ENCODE peak calls at places on chromosomes 3 and 15, in ten cellular contexts. One of them, this sample, is unnamed.

GRCh38 chr15:59255647-59256380 is 49.2 kb downstream of the LDHAL6B start:
- DNase-seq in osteocyte: no peak
- DNase-seq in activated naive CD4-positive, alpha-beta T cell: no peak
- DNase-seq in psoas muscle: no peak
- DNase-seq in astrocyte: peak
- DNase-seq in NCI-H1092: no peak
- DNase-seq in mesendoderm: no peak
- DNase-seq in left kidney: no peak
- DNase-seq in non-pigmented ciliary epithelial cell: peak
- DNase-seq in RWPE1: no peak
- DNase-seq in this sample: no peak

GRCh38 chr15:85164841-85165466 is 183.3 kb downstream of the PDE8A start:
- DNase-seq in osteocyte: no peak
- DNase-seq in activated naive CD4-positive, alpha-beta T cell: no peak
- DNase-seq in psoas muscle: no peak
- DNase-seq in astrocyte: no peak
- DNase-seq in NCI-H1092: no peak
- DNase-seq in mesendoderm: no peak
- DNase-seq in left kidney: no peak
- DNase-seq in non-pigmented ciliary epithelial cell: no peak
- DNase-seq in RWPE1: no peak
- DNase-seq in this sample: no peak

GRCh38 chr15:54803139-54803808 is 393.5 kb downstream of the RSL24D1 start:
- DNase-seq in osteocyte: no peak
- DNase-seq in activated naive CD4-positive, alpha-beta T cell: no peak
- DNase-seq in psoas muscle: no peak
- DNase-seq in astrocyte: no peak
- DNase-seq in NCI-H1092: no peak
- DNase-seq in mesendoderm: peak
- DNase-seq in left kidney: peak
- DNase-seq in non-pigmented ciliary epithelial cell: peak
- DNase-seq in RWPE1: no peak
- DNase-seq in this sample: no peak

GRCh38 chr15:37984368-37984767 is 49.9 kb downstream of the TMCO5A start:
- DNase-seq in osteocyte: no peak
- DNase-seq in activated naive CD4-positive, alpha-beta T cell: no peak
- DNase-seq in psoas muscle: no peak
- DNase-seq in astrocyte: no peak
- DNase-seq in NCI-H1092: no peak
- DNase-seq in mesendoderm: no peak
- DNase-seq in left kidney: no peak
- DNase-seq in non-pigmented ciliary epithelial cell: no peak
- DNase-seq in RWPE1: no peak
- DNase-seq in this sample: no peak

GRCh38 chr15:51776952-51777574 is 25.7 kb downstream of the TMOD2 start:
- DNase-seq in osteocyte: no peak
- DNase-seq in activated naive CD4-positive, alpha-beta T cell: no peak
- DNase-seq in psoas muscle: no peak
- DNase-seq in astrocyte: peak
- DNase-seq in NCI-H1092: peak
- DNase-seq in mesendoderm: peak
- DNase-seq in left kidney: peak
- DNase-seq in non-pigmented ciliary epithelial cell: no peak
- DNase-seq in RWPE1: peak
- DNase-seq in this sample: peak

GRCh38 chr3:158974905-158975304 is 173.1 kb downstream of the MFSD1 start:
- DNase-seq in osteocyte: no peak
- DNase-seq in activated naive CD4-positive, alpha-beta T cell: no peak
- DNase-seq in psoas muscle: no peak
- DNase-seq in astrocyte: no peak
- DNase-seq in NCI-H1092: no peak
- DNase-seq in mesendoderm: peak
- DNase-seq in left kidney: no peak
- DNase-seq in non-pigmented ciliary epithelial cell: no peak
- DNase-seq in RWPE1: no peak
- DNase-seq in this sample: no peak

GRCh38 chr3:129699635-129700034 is 93.2 kb upstream of the PLXND1 start:
- DNase-seq in osteocyte: no peak
- DNase-seq in activated naive CD4-positive, alpha-beta T cell: no peak
- DNase-seq in psoas muscle: no peak
- DNase-seq in astrocyte: no peak
- DNase-seq in NCI-H1092: no peak
- DNase-seq in mesendoderm: peak
- DNase-seq in left kidney: no peak
- DNase-seq in non-pigmented ciliary epithelial cell: no peak
- DNase-seq in RWPE1: no peak
- DNase-seq in this sample: no peak

GRCh38 chr3:151085227-151085888 is at the start of gene MED12L:
- DNase-seq in osteocyte: peak
- DNase-seq in activated naive CD4-positive, alpha-beta T cell: no peak
- DNase-seq in psoas muscle: peak
- DNase-seq in astrocyte: peak
- DNase-seq in NCI-H1092: peak
- DNase-seq in mesendoderm: peak
- DNase-seq in left kidney: peak
- DNase-seq in non-pigmented ciliary epithelial cell: peak
- DNase-seq in RWPE1: peak
- DNase-seq in this sample: peak

GRCh38 chr3:71987828-71988227 is 202.9 kb upstream of the PROK2 start:
- DNase-seq in osteocyte: no peak
- DNase-seq in activated naive CD4-positive, alpha-beta T cell: no peak
- DNase-seq in psoas muscle: no peak
- DNase-seq in astrocyte: no peak
- DNase-seq in NCI-H1092: no peak
- DNase-seq in mesendoderm: peak
- DNase-seq in left kidney: peak
- DNase-seq in non-pigmented ciliary epithelial cell: no peak
- DNase-seq in RWPE1: no peak
- DNase-seq in this sample: no peak

GRCh38 chr3:183513046-183513706 is 42.3 kb downstream of the KLHL6 start:
- DNase-seq in osteocyte: no peak
- DNase-seq in activated naive CD4-positive, alpha-beta T cell: no peak
- DNase-seq in psoas muscle: no peak
- DNase-seq in astrocyte: no peak
- DNase-seq in NCI-H1092: no peak
- DNase-seq in mesendoderm: no peak
- DNase-seq in left kidney: peak
- DNase-seq in non-pigmented ciliary epithelial cell: no peak
- DNase-seq in RWPE1: no peak
- DNase-seq in this sample: no peak

GRCh38 chr3:125022186-125022585 is 33.6 kb downstream of the HEG1 start:
- DNase-seq in osteocyte: no peak
- DNase-seq in activated naive CD4-positive, alpha-beta T cell: no peak
- DNase-seq in psoas muscle: no peak
- DNase-seq in astrocyte: no peak
- DNase-seq in NCI-H1092: no peak
- DNase-seq in mesendoderm: no peak
- DNase-seq in left kidney: no peak
- DNase-seq in non-pigmented ciliary epithelial cell: no peak
- DNase-seq in RWPE1: no peak
- DNase-seq in this sample: no peak

GRCh38 chr3:186640473-186640818 is 247 bp downstream of the FETUB start:
- DNase-seq in osteocyte: peak
- DNase-seq in activated naive CD4-positive, alpha-beta T cell: no peak
- DNase-seq in psoas muscle: peak
- DNase-seq in astrocyte: peak
- DNase-seq in NCI-H1092: no peak
- DNase-seq in mesendoderm: no peak
- DNase-seq in left kidney: no peak
- DNase-seq in non-pigmented ciliary epithelial cell: no peak
- DNase-seq in RWPE1: peak
- DNase-seq in this sample: no peak

GRCh38 chr3:194250104-194251002 is 100.8 kb downstream of the CPN2 start:
- DNase-seq in osteocyte: peak
- DNase-seq in activated naive CD4-positive, alpha-beta T cell: no peak
- DNase-seq in psoas muscle: peak
- DNase-seq in astrocyte: peak
- DNase-seq in NCI-H1092: peak
- DNase-seq in mesendoderm: no peak
- DNase-seq in left kidney: peak
- DNase-seq in non-pigmented ciliary epithelial cell: no peak
- DNase-seq in RWPE1: no peak
- DNase-seq in this sample: peak

GRCh38 chr3:174193559-174193958 is 665.6 kb upstream of the NAALADL2 start:
- DNase-seq in osteocyte: no peak
- DNase-seq in activated naive CD4-positive, alpha-beta T cell: no peak
- DNase-seq in psoas muscle: no peak
- DNase-seq in astrocyte: no peak
- DNase-seq in NCI-H1092: no peak
- DNase-seq in mesendoderm: no peak
- DNase-seq in left kidney: no peak
- DNase-seq in non-pigmented ciliary epithelial cell: no peak
- DNase-seq in RWPE1: no peak
- DNase-seq in this sample: no peak

GRCh38 chr3:37338500-37338899 is 164.1 kb upstream of the LRRFIP2 start:
- DNase-seq in osteocyte: no peak
- DNase-seq in activated naive CD4-positive, alpha-beta T cell: no peak
- DNase-seq in psoas muscle: no peak
- DNase-seq in astrocyte: no peak
- DNase-seq in NCI-H1092: no peak
- DNase-seq in mesendoderm: no peak
- DNase-seq in left kidney: no peak
- DNase-seq in non-pigmented ciliary epithelial cell: no peak
- DNase-seq in RWPE1: no peak
- DNase-seq in this sample: no peak

GRCh38 chr15:80585544-80586018 is 109.5 kb upstream of the ABHD17C start:
- DNase-seq in osteocyte: no peak
- DNase-seq in activated naive CD4-positive, alpha-beta T cell: no peak
- DNase-seq in psoas muscle: no peak
- DNase-seq in astrocyte: no peak
- DNase-seq in NCI-H1092: no peak
- DNase-seq in mesendoderm: peak
- DNase-seq in left kidney: no peak
- DNase-seq in non-pigmented ciliary epithelial cell: no peak
- DNase-seq in RWPE1: peak
- DNase-seq in this sample: no peak

GRCh38 chr3:23219117-23219516 is 16.0 kb downstream of the UBE2E2 start:
- DNase-seq in osteocyte: no peak
- DNase-seq in activated naive CD4-positive, alpha-beta T cell: no peak
- DNase-seq in psoas muscle: no peak
- DNase-seq in astrocyte: peak
- DNase-seq in NCI-H1092: no peak
- DNase-seq in mesendoderm: peak
- DNase-seq in left kidney: no peak
- DNase-seq in non-pigmented ciliary epithelial cell: no peak
- DNase-seq in RWPE1: no peak
- DNase-seq in this sample: no peak

GRCh38 chr15:69391046-69391757 is 22.9 kb upstream of the KIF23 start:
- DNase-seq in osteocyte: peak
- DNase-seq in activated naive CD4-positive, alpha-beta T cell: no peak
- DNase-seq in psoas muscle: no peak
- DNase-seq in astrocyte: no peak
- DNase-seq in NCI-H1092: no peak
- DNase-seq in mesendoderm: no peak
- DNase-seq in left kidney: no peak
- DNase-seq in non-pigmented ciliary epithelial cell: no peak
- DNase-seq in RWPE1: no peak
- DNase-seq in this sample: no peak

GRCh38 chr15:64249842-64250575 is 87.2 kb upstream of the PPIB start:
- DNase-seq in osteocyte: no peak
- DNase-seq in activated naive CD4-positive, alpha-beta T cell: no peak
- DNase-seq in psoas muscle: no peak
- DNase-seq in astrocyte: peak
- DNase-seq in NCI-H1092: no peak
- DNase-seq in mesendoderm: no peak
- DNase-seq in left kidney: no peak
- DNase-seq in non-pigmented ciliary epithelial cell: no peak
- DNase-seq in RWPE1: peak
- DNase-seq in this sample: no peak

GRCh38 chr15:60091150-60091549 is 87.0 kb downstream of the FOXB1 start:
- DNase-seq in osteocyte: no peak
- DNase-seq in activated naive CD4-positive, alpha-beta T cell: no peak
- DNase-seq in psoas muscle: peak
- DNase-seq in astrocyte: peak
- DNase-seq in NCI-H1092: no peak
- DNase-seq in mesendoderm: no peak
- DNase-seq in left kidney: no peak
- DNase-seq in non-pigmented ciliary epithelial cell: peak
- DNase-seq in RWPE1: peak
- DNase-seq in this sample: no peak